ENCODE peak calls at places on chromosomes 13 and 19, in four cellular contexts. V is GM12878, Y is K562, N is HepG2. M is an unnamed sample.

GRCh38 chr13:113969973-113970611 is 3.8 kb downstream of the C13orf46 start:
- DNase-seq in V (no peak), Y (no peak), N (no peak), M (no peak)

GRCh38 chr19:30757836-30758617 is 385.8 kb downstream of the ZNF536 start:
- DNase-seq in V (no peak), Y (no peak), N (no peak), M (no peak)

GRCh38 chr13:114320065-114320464 is 5.8 kb downstream of the CHAMP1 start:
- DNase-seq in V (no peak), Y (no peak), N (no peak), M (no peak)

GRCh38 chr13:71828117-71828516 is 38.9 kb downstream of the DACH1 start:
- DNase-seq in V (no peak), Y (no peak), N (no peak), M (no peak)

GRCh38 chr13:31965361-31966066 is 66.1 kb upstream of the FRY start:
- DNase-seq in V (peak), Y (no peak), N (no peak), M (no peak)

GRCh38 chr19:42313096-42313839 is at the start of gene TMEM145:
- DNase-seq in V (no peak), Y (peak), N (no peak), M (peak)

GRCh38 chr19:58555369-58555885 is 522 bp upstream of the CHMP2A start:
- DNase-seq in V (no peak), Y (no peak), N (no peak), M (no peak)

GRCh38 chr13:27868639-27869435 is 51.0 kb upstream of the PDX1 start:
- DNase-seq in V (no peak), Y (no peak), N (no peak), M (no peak)

GRCh38 chr19:40594657-40595077 is 6.5 kb upstream of the LTBP4 start:
- DNase-seq in V (no peak), Y (no peak), N (no peak), M (no peak)

GRCh38 chr13:32391101-32391620 is 36.8 kb downstream of the N4BP2L1 start:
- DNase-seq in V (no peak), Y (no peak), N (no peak), M (no peak)

GRCh38 chr13:80141114-80141849 is 199.6 kb downstream of the SPRY2 start:
- DNase-seq in V (no peak), Y (no peak), N (no peak), M (no peak)

GRCh38 chr13:61727714-61728275 is 312.1 kb upstream of the PCDH20 start:
- DNase-seq in V (no peak), Y (no peak), N (no peak), M (no peak)
- TF ChIP-seq CREB1 in V (no peak), Y (no peak), N (no peak), M (no peak)

DNA sequence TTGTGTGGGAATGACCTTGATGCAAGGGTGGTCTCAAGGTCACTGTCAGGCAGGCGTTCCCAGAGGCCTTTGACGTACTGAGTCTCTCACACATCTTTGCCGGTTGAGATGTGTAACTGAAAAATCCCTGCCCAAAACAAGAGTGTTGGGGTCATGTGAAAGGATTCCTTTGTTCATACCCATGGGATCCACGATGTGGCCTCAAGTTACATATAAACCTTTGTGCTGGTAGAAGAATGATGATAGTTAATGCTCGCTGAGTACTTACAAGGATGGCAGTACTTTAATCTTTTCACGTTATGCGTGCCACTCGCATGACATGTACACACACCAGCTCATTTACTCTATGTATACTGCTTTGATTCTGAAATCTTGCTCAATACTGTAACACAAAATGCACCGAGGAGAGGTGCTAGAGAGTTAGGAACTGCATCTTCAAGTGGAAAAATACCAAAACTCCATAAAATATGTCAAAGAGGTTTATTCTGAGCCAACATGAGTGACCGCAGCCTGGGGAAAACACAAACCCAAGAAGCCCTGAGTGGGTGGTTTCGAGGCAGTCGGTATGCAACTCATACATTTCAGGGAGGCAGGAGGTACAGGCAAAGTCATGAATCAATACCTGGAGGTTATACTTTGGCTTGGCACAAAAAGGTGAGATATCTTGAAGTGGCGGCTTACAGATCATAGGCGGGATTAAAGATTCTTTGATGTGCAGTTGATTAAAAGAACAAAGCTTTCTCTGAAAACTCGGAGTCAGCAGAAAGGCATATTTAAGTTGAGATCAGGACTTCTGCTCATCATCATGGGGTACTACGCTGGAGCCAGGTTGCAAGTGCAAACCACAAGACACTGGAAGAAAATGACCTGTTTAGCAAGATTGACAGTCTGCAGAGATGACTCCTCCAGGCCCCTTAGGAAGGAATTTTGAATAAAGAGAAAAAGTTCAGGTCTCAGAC is 87.3 kb upstream of the ARHGEF7 start:
- DNase-seq in V (no peak), Y (no peak), N (peak), M (no peak)
- TF ChIP-seq EP300 in V (no peak), Y (no peak), N (no peak), M (no peak)

GRCh38 chr19:12794936-12795335 is 3.6 kb downstream of the JUNB start:
- DNase-seq in V (no peak), Y (no peak), N (no peak), M (no peak)

GRCh38 chr19:12796146-12797071 is 5.1 kb downstream of the JUNB start:
- DNase-seq in V (no peak), Y (peak), N (peak), M (no peak)

GRCh38 chr19:12793290-12794195 is 2.3 kb downstream of the JUNB start:
- DNase-seq in V (peak), Y (peak), N (peak), M (no peak)

GRCh38 chr19:12792853-12793289 is 1.6 kb downstream of the JUNB start:
- DNase-seq in V (no peak), Y (no peak), N (no peak), M (no peak)

GRCh38 chr19:12794196-12794921 is 3.1 kb downstream of the JUNB start:
- DNase-seq in V (no peak), Y (no peak), N (no peak), M (no peak)
- TF ChIP-seq CREB1 in V (no peak), Y (no peak), N (no peak), M (no peak)

GRCh38 chr19:7806234-7806633 is 23.8 kb upstream of the EVI5L start:
- DNase-seq in V (no peak), Y (no peak), N (no peak), M (no peak)
- TF ChIP-seq EP300 in V (no peak), Y (no peak), N (no peak), M (no peak)

GRCh38 chr19:5691205-5691929 is 1.3 kb downstream of the RPL36 start:
- DNase-seq in V (no peak), Y (peak), N (no peak), M (no peak)
- TF ChIP-seq CREB1 in V (no peak), Y (no peak), N (no peak), M (peak)

GRCh38 chr13:35787937-35788336 is 311.4 kb upstream of the MAB21L1 start:
- DNase-seq in V (no peak), Y (no peak), N (no peak), M (no peak)
- TF ChIP-seq EP300 in V (no peak), Y (no peak), N (no peak), M (no peak)

GRCh38 chr19:947707-948533 is 22.1 kb downstream of the ARID3A start:
- DNase-seq in V (peak), Y (no peak), N (no peak), M (no peak)
- TF ChIP-seq CREB1 in V (peak), Y (no peak), N (no peak), M (no peak)

DNA sequence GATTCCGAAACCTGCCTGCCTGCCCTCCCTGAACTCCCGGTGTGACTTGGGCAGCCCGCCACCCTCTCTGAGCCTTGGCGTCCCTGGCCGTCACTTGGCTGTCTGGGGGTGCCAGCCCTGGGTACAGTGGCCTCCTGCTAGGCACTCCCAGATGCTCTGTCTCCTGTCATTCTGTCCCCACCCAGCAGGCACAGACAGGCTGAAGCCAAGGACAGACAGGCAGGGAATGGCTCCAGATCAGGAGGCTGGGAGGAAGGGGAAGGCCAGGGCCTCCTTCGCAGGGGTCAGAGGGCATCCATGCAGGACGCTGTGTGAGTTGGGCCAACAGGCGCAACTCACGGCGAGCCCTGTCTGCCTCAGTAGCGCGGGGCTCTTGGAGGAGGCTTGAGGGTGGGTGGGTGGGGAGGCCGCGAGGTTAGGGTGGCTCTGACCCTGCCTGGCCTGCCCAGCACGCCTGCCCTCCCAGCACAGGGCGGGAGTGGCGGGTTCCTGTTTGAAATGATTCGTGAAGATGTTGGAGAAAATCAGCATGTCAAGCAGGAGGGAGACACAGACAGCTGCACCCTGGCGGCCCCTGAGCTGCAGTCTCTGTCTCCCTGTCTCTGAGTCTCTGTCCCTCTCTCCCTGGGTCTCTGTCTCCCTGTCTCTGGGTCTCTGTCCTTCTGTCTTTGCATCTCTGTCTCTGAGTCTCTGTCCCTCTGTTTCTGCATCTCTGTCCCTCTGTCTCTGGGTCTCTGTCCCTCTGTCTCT is 19.7 kb downstream of the KLHL26 start:
- DNase-seq in V (no peak), Y (no peak), N (no peak), M (no peak)
- TF ChIP-seq EP300 in V (no peak), Y (no peak), N (no peak), M (no peak)

GRCh38 chr13:76884167-76884566 is 2.0 kb downstream of the KCTD12 start:
- DNase-seq in V (no peak), Y (no peak), N (no peak), M (peak)
- TF ChIP-seq CREB1 in V (no peak), Y (no peak), N (no peak), M (no peak)

GRCh38 chr19:47704024-47704423 is 9.2 kb upstream of the EHD2 start:
- DNase-seq in V (no peak), Y (no peak), N (no peak), M (no peak)
- TF ChIP-seq EP300 in V (no peak), Y (no peak), N (no peak), M (no peak)

M was measured in H1.